ENCODE peak calls at places on chromosomes 1 and 21, in five cellular contexts. L, X, E, H and B are unnamed samples.

GRCh38 chr1:91427741-91428140 is 23.1 kb upstream of the HFM1 start:
- DNase-seq in L (no peak), X (peak; percentile 77), E (no peak), H (no peak), B (no peak)

GRCh38 chr1:245207056-245207638 is 52.4 kb downstream of the KIF26B start:
- DNase-seq in L (no peak), X (no peak), E (no peak), H (no peak), B (no peak)

GRCh38 chr1:37157634-37158033 is 123.3 kb upstream of the GRIK3 start:
- DNase-seq in L (no peak), X (no peak), E (no peak), H (no peak), B (no peak)

GRCh38 chr1:235052067-235053008 is 76.3 kb downstream of the TOMM20 start:
- DNase-seq in L (no peak), X (no peak), E (no peak), H (no peak), B (no peak)

GRCh38 chr1:32047701-32048100 is 25.0 kb upstream of the TMEM39B start:
- DNase-seq in L (no peak), X (no peak), E (no peak), H (peak; percentile 23), B (no peak)

GRCh38 chr1:157878059-157878458 is 36.5 kb upstream of the CD5L start:
- DNase-seq in L (no peak), X (no peak), E (no peak), H (peak; percentile 7), B (peak; percentile 13)

GRCh38 chr1:116488052-116488451 is 82.8 kb downstream of the CD58 start:
- DNase-seq in L (no peak), X (no peak), E (no peak), H (no peak), B (peak; percentile 35)

GRCh38 chr21:19607983-19608668 is 1204.5 kb upstream of the TMPRSS15 start:
- DNase-seq in L (no peak), X (peak; percentile 4), E (no peak), H (no peak), B (peak; percentile 64)

GRCh38 chr1:153951801-153952200 is 5.3 kb upstream of the DENND4B start:
- DNase-seq in L (no peak), X (no peak), E (no peak), H (no peak), B (no peak)

GRCh38 chr21:44748621-44749020 is 37.2 kb upstream of the TSPEAR start:
- DNase-seq in L (no peak), X (peak; percentile 60), E (no peak), H (no peak), B (peak; percentile 38)

GRCh38 chr1:194929376-194929775 is 1678.9 kb downstream of the KCNT2 start:
- DNase-seq in L (no peak), X (no peak), E (no peak), H (no peak), B (no peak)

GRCh38 chr1:184299076-184299790 is 87.6 kb upstream of the C1orf21 start:
- DNase-seq in L (peak; percentile 35), X (peak; percentile 88), E (no peak), H (peak; percentile 76), B (no peak)

GRCh38 chr21:33754493-33754892 is 112.2 kb downstream of the ITSN1 start:
- DNase-seq in L (no peak), X (no peak), E (no peak), H (no peak), B (no peak)

GRCh38 chr1:90502696-90503095 is 214.4 kb downstream of the BARHL2 start:
- DNase-seq in L (no peak), X (no peak), E (no peak), H (no peak), B (no peak)

GRCh38 chr1:238753205-238753720 is 633.1 kb upstream of the CHRM3 start:
- DNase-seq in L (no peak), X (no peak), E (no peak), H (no peak), B (no peak)

GRCh38 chr1:185499986-185500626 is 183.1 kb upstream of the IVNS1ABP start:
- DNase-seq in L (no peak), X (no peak), E (no peak), H (peak; percentile 74), B (no peak)

GRCh38 chr21:21295303-21295702 is 297.1 kb downstream of the NCAM2 start:
- DNase-seq in L (no peak), X (no peak), E (no peak), H (no peak), B (no peak)

GRCh38 chr1:9646037-9646436 is 5.5 kb upstream of the PIK3CD start:
- DNase-seq in L (no peak), X (no peak), E (no peak), H (no peak), B (no peak)

GRCh38 chr21:44267655-44268142 is 6.0 kb upstream of the DNMT3L start:
- DNase-seq in L (peak; percentile 11), X (no peak), E (no peak), H (no peak), B (peak; percentile 53)

GRCh38 chr1:1920057-1920607 is 1.1 kb upstream of the TMEM52 start:
- DNase-seq in L (no peak), X (no peak), E (no peak), H (no peak), B (no peak)

GRCh38 chr1:52229494-52229893 is 87.6 kb downstream of the ZFYVE9 start:
- DNase-seq in L (no peak), X (no peak), E (no peak), H (no peak), B (no peak)

GRCh38 chr21:45544449-45545235 is 2.4 kb upstream of the SLC19A1 start:
- DNase-seq in L (no peak), X (no peak), E (no peak), H (no peak), B (no peak)

GRCh38 chr1:12488666-12489354 is 129.2 kb downstream of the DHRS3 start:
- DNase-seq in L (no peak), X (no peak), E (no peak), H (no peak), B (no peak)

GRCh38 chr1:17452686-17453085 is 13.2 kb upstream of the RCC2 start:
- DNase-seq in L (no peak), X (no peak), E (no peak), H (no peak), B (no peak)

GRCh38 chr1:180912211-180912800 is 391 bp upstream of the KIAA1614 start:
- DNase-seq in L (no peak), X (peak; percentile 52), E (peak; percentile 36), H (no peak), B (no peak)